ENCODE peak calls at places on chromosomes 5 and 9, in four cellular contexts. L, Z, R and P are unnamed samples.

GRCh38 chr9:83070257-83070656 is 7.3 kb upstream of the RASEF start:
- DNase-seq in L (no peak), Z (no peak), R (no peak), P (no peak)

GRCh38 chr5:2507611-2508010 is 243.9 kb downstream of the IRX2 start:
- DNase-seq in L (no peak), Z (no peak), R (no peak), P (no peak)

GRCh38 chr5:82601862-82602261 is 323.7 kb upstream of the RPS23 start:
- DNase-seq in L (no peak), Z (no peak), R (no peak), P (no peak)

GRCh38 chr5:174535691-174536090 is 188.7 kb upstream of the MSX2 start:
- DNase-seq in L (no peak), Z (no peak), R (no peak), P (peak)

GRCh38 chr9:133423216-133423615 is 1.0 kb downstream of the ADAMTS13 start:
- DNase-seq in L (no peak), Z (no peak), R (no peak), P (no peak)

GRCh38 chr9:36559036-36559695 is 13.5 kb upstream of the MELK start:
- DNase-seq in L (no peak), Z (no peak), R (peak), P (no peak)

GRCh38 chr9:126663661-126664072 is 49.9 kb downstream of the LMX1B start:
- DNase-seq in L (no peak), Z (no peak), R (no peak), P (no peak)

GRCh38 chr9:75147638-75148037 is 59.3 kb downstream of the OSTF1 start:
- DNase-seq in L (no peak), Z (no peak), R (no peak), P (no peak)

GRCh38 chr5:71013575-71013974 is 11.6 kb downstream of the NAIP start:
- DNase-seq in L (peak), Z (no peak), R (peak), P (no peak)

GRCh38 chr5:160935776-160936175 is 83.8 kb upstream of the ATP10B start:
- DNase-seq in L (no peak), Z (no peak), R (no peak), P (no peak)

GRCh38 chr5:153907170-153907775 is 131.4 kb downstream of the FAM114A2 start:
- DNase-seq in L (no peak), Z (no peak), R (no peak), P (no peak)

GRCh38 chr9:3434594-3434993 is 91.2 kb downstream of the RFX3 start:
- DNase-seq in L (no peak), Z (no peak), R (no peak), P (no peak)

GRCh38 chr9:135030711-135031245 is 56.7 kb upstream of the OLFM1 start:
- DNase-seq in L (no peak), Z (no peak), R (no peak), P (no peak)

GRCh38 chr5:11912-12311 is 80.1 kb upstream of the PLEKHG4B start:
- DNase-seq in L (no peak), Z (no peak), R (no peak), P (peak)

GRCh38 chr5:33726422-33727165 is 165.2 kb downstream of the ADAMTS12 start:
- DNase-seq in L (no peak), Z (no peak), R (no peak), P (no peak)

GRCh38 chr5:54173251-54173650 is 137.1 kb downstream of the ARL15 start:
- DNase-seq in L (no peak), Z (no peak), R (no peak), P (no peak)

GRCh38 chr5:149532413-149532812 is 18.8 kb downstream of the CSNK1A1 start:
- DNase-seq in L (no peak), Z (no peak), R (no peak), P (no peak)

GRCh38 chr5:166625210-166625865 is 1666.1 kb upstream of the WWC1 start:
- DNase-seq in L (no peak), Z (no peak), R (no peak), P (no peak)

GRCh38 chr9:133978226-133979123 is 13.6 kb downstream of the VAV2 start:
- DNase-seq in L (no peak), Z (peak), R (no peak), P (no peak)

GRCh38 chr9:127664678-127665507 is 41.9 kb upstream of the CFAP157 start:
- DNase-seq in L (no peak), Z (peak), R (no peak), P (no peak)

GRCh38 chr5:27472000-27472763 is 433.8 kb upstream of the CDH9 start:
- DNase-seq in L (peak), Z (peak), R (peak), P (peak)

GRCh38 chr9:88478236-88478635 is 56.7 kb upstream of the NXNL2 start:
- DNase-seq in L (no peak), Z (no peak), R (no peak), P (no peak)

GRCh38 chr5:134647750-134648424 is 698 bp upstream of the SEC24A start:
- DNase-seq in L (no peak), Z (peak), R (peak), P (no peak)

GRCh38 chr5:142696379-142696778 is 10.5 kb upstream of the FGF1 start:
- DNase-seq in L (no peak), Z (no peak), R (no peak), P (no peak)

GRCh38 chr9:25421560-25421959 is 256.7 kb downstream of the TUSC1 start:
- DNase-seq in L (no peak), Z (no peak), R (no peak), P (no peak)

GRCh38 chr5:31477516-31477915 is 54.4 kb downstream of the DROSHA start:
- DNase-seq in L (no peak), Z (no peak), R (no peak), P (no peak)

GRCh38 chr9:708182-708555 is 133.3 kb upstream of the DMRT1 start:
- DNase-seq in L (no peak), Z (no peak), R (no peak), P (no peak)

GRCh38 chr5:119275873-119276214 is 80.0 kb upstream of the TNFAIP8 start:
- DNase-seq in L (no peak), Z (no peak), R (no peak), P (no peak)

GRCh38 chr5:537621-538071 is 13.4 kb upstream of the SLC9A3 start:
- DNase-seq in L (no peak), Z (no peak), R (no peak), P (no peak)

GRCh38 chr5:29518176-29518575 is 1675.3 kb upstream of the CDH6 start:
- DNase-seq in L (no peak), Z (no peak), R (no peak), P (no peak)

GRCh38 chr9:114989600-114990410 is 59.4 kb upstream of the TNFSF8 start:
- DNase-seq in L (no peak), Z (no peak), R (no peak), P (no peak)

GRCh38 chr5:68644971-68645370 is 429.4 kb downstream of the PIK3R1 start:
- DNase-seq in L (no peak), Z (no peak), R (no peak), P (no peak)

GRCh38 chr5:68643064-68643463 is 427.5 kb downstream of the PIK3R1 start:
- DNase-seq in L (no peak), Z (no peak), R (no peak), P (no peak)

GRCh38 chr5:68646142-68646541 is 430.6 kb downstream of the PIK3R1 start:
- DNase-seq in L (no peak), Z (no peak), R (no peak), P (no peak)

GRCh38 chr5:68641211-68641610 is 425.7 kb downstream of the PIK3R1 start:
- DNase-seq in L (no peak), Z (no peak), R (no peak), P (no peak)
- TF ChIP-seq CEBPB in L (no peak), Z (no peak), R (no peak), P (no peak)

GRCh38 chr5:24635217-24635616 is 9.6 kb downstream of the CDH10 start:
- DNase-seq in L (no peak), Z (no peak), R (no peak), P (no peak)

GRCh38 chr5:24629798-24630197 is 15.0 kb downstream of the CDH10 start:
- DNase-seq in L (no peak), Z (no peak), R (no peak), P (no peak)

GRCh38 chr5:24630925-24631324 is 13.9 kb downstream of the CDH10 start:
- DNase-seq in L (no peak), Z (no peak), R (no peak), P (no peak)

GRCh38 chr5:24633705-24634325 is 11.0 kb downstream of the CDH10 start:
- DNase-seq in L (no peak), Z (peak), R (peak), P (peak)
- TF ChIP-seq CTCF in L (peak), Z (peak), R (peak), P (peak)

GRCh38 chr5:169178269-169178668 is 122.7 kb downstream of the SLIT3 start:
- DNase-seq in L (no peak), Z (no peak), R (no peak), P (no peak)
- TF ChIP-seq PHF8 in L (no peak), Z (no peak), R (no peak), P (no peak)

GRCh38 chr5:133286483-133286882 is 234.7 kb downstream of the HSPA4 start:
- DNase-seq in L (no peak), Z (no peak), R (no peak), P (no peak)

GRCh38 chr5:133289686-133290367 is 238.0 kb downstream of the HSPA4 start:
- DNase-seq in L (no peak), Z (no peak), R (no peak), P (no peak)

GRCh38 chr5:133284306-133284705 is 232.5 kb downstream of the HSPA4 start:
- DNase-seq in L (no peak), Z (no peak), R (no peak), P (no peak)

GRCh38 chr5:133285583-133286021 is 233.8 kb downstream of the HSPA4 start:
- DNase-seq in L (no peak), Z (no peak), R (no peak), P (peak)

DNA sequence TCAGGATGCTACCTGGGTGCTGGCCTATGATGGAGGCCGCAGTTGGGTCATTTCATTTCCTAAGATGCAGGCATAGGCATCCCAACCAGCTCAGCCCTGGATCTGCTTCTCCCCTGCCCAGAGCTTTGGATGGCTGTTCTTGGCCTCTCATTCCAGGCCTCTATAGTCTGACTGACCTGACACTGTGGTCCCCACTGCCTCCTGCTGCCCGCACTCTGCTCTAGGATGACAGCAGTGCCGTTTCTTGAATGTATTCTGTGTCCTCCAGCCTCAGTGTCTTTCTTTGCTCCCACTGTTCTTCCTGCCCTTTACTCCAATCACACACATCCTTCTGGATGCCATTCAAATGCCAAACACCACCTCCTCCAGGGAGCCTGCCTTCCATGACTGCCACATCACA is 235.7 kb downstream of the HSPA4 start:
- DNase-seq in L (no peak), Z (peak), R (peak), P (peak)
- TF ChIP-seq CEBPB in L (no peak), Z (no peak), R (no peak), P (no peak)

GRCh38 chr5:102582706-102583105 is 83.9 kb upstream of the SLCO6A1 start:
- DNase-seq in L (no peak), Z (no peak), R (no peak), P (no peak)

GRCh38 chr5:102578362-102578761 is 79.6 kb upstream of the SLCO6A1 start:
- DNase-seq in L (no peak), Z (no peak), R (no peak), P (no peak)

GRCh38 chr5:102581011-102581410 is 82.2 kb upstream of the SLCO6A1 start:
- DNase-seq in L (no peak), Z (no peak), R (no peak), P (no peak)

GRCh38 chr5:102579379-102579778 is 80.6 kb upstream of the SLCO6A1 start:
- DNase-seq in L (no peak), Z (no peak), R (no peak), P (no peak)

DNA sequence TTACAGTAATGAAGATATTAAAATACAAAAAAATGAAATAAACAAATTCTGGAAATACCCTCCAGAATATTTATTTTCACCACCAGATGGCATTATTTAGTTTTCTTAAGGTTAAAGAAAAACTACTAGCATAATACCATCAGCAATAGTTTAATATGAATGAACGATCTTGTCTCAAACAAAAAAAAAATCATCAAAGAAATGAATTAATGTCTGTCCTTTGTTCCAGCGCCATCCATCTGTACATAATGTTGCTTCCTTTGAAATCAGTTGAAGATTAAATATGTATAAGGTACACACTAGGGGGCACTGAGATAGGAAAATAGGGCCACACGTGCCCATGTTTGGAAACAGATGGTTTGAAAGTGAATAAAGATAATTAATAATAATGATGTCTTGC is 84.9 kb upstream of the SLCO6A1 start:
- DNase-seq in L (no peak), Z (no peak), R (peak), P (peak)
- TF ChIP-seq CTCF in L (no peak), Z (no peak), R (peak), P (peak)

GRCh38 chr9:131045300-131046092 is 36.5 kb downstream of the LAMC3 start:
- DNase-seq in L (no peak), Z (no peak), R (peak), P (no peak)

GRCh38 chr9:131048332-131048731 is 39.4 kb downstream of the LAMC3 start:
- DNase-seq in L (no peak), Z (no peak), R (no peak), P (no peak)

GRCh38 chr9:131046093-131046380 is 37.1 kb downstream of the LAMC3 start:
- DNase-seq in L (no peak), Z (no peak), R (no peak), P (no peak)

GRCh38 chr9:131048820-131049219 is 39.8 kb downstream of the LAMC3 start:
- DNase-seq in L (no peak), Z (no peak), R (no peak), P (no peak)

GRCh38 chr9:131046581-131047202 is 37.7 kb downstream of the LAMC3 start:
- DNase-seq in L (peak), Z (peak), R (peak), P (peak)
- TF ChIP-seq PHF8 in L (no peak), Z (no peak), R (no peak), P (no peak)

GRCh38 chr9:21381752-21382339 is 3.4 kb downstream of the IFNA2 start:
- DNase-seq in L (no peak), Z (peak), R (no peak), P (peak)
- TF ChIP-seq CEBPB in L (no peak), Z (no peak), R (no peak), P (no peak)

GRCh38 chr5:32506251-32506661 is 61.7 kb upstream of the ZFR start:
- DNase-seq in L (no peak), Z (no peak), R (no peak), P (no peak)

GRCh38 chr5:32507738-32508434 is 63.3 kb upstream of the ZFR start:
- DNase-seq in L (no peak), Z (no peak), R (no peak), P (no peak)

GRCh38 chr5:32506809-32507208 is 62.3 kb upstream of the ZFR start:
- DNase-seq in L (no peak), Z (no peak), R (no peak), P (no peak)

GRCh38 chr5:32504923-32505596 is 60.5 kb upstream of the ZFR start:
- DNase-seq in L (no peak), Z (no peak), R (peak), P (no peak)

DNA sequence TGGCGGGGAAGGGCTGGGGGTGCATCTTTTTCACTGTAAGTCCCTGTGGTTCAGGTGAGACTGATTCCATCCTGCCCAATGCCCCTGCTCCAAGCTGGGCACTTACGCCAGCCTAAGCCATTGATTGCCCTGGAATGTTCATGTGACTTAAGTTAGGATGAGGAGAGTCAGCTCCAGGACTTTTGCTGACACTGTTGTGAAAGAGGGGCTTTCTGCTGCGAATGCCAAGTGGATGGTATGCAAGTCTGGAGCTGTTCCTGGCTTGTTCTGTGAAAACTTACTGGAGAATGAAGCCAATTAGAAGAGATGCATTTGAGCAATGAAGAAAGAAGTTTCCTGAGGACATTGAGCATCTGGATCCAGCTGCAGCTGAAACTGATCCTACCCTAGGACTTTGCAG is 61.2 kb upstream of the ZFR start:
- DNase-seq in L (no peak), Z (no peak), R (no peak), P (no peak)
- TF ChIP-seq CTCF in L (no peak), Z (no peak), R (no peak), P (no peak)

GRCh38 chr9:99056186-99056585 is 48.7 kb upstream of the TGFBR1 start:
- DNase-seq in L (no peak), Z (no peak), R (no peak), P (no peak)

GRCh38 chr9:99057665-99058625 is 47.0 kb upstream of the TGFBR1 start:
- DNase-seq in L (no peak), Z (no peak), R (peak), P (no peak)

GRCh38 chr9:99055384-99055783 is 49.5 kb upstream of the TGFBR1 start:
- DNase-seq in L (no peak), Z (peak), R (no peak), P (no peak)

GRCh38 chr9:99059074-99059894 is 45.6 kb upstream of the TGFBR1 start:
- DNase-seq in L (no peak), Z (no peak), R (peak), P (no peak)

DNA sequence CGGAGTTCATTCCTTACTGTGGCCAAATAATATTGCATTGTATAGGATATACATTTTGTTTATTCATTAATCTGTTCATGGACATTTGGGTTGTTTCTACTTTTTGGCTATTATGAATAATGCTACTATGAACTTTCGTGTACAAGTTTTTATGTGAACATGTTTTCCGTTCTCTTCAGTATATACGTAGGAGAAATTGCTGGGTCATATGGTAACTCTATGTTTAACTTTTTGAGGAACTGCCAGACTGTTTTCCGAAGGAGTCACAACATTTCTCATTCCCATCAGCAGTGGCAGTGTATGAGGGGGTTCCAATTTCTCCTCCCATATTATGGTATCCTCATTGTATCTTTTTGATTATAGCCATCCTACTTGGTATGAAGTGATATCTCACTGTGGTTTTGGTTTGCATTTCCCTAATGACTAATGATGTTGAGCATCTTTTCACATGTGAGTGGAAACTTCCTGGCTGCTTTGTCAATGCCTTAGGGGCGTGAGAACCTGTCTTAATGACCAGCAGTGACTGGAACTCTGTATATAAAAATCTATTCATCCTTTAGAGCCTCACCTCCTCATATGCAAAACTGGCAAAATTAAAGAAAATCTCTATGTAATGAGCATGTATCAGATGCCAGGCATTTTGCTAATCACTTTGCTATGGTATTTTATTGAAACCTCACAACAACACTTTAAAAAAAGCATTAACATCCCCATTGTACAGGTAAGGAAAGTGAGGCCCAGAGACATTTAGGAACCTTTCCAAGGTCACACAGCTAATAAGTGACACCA is 47.8 kb upstream of the TGFBR1 start:
- DNase-seq in L (no peak), Z (no peak), R (no peak), P (no peak)
- TF ChIP-seq PHF8 in L (no peak), Z (no peak), R (no peak), P (no peak)